ENCODE peak calls at places on chromosomes 2 and 18, in four cellular contexts. V, M, N and X are unnamed samples.

GRCh38 chr2:119198267-119198840 is 25.3 kb upstream of the STEAP3 start:
- DNase-seq in N (no peak), M (no peak), V (no peak), X (no peak)

GRCh38 chr2:33620-34019 is 12.7 kb downstream of the FAM110C start:
- DNase-seq in N (peak; percentile 79), V (peak; percentile 75), M (no peak), X (no peak)

GRCh38 chr18:73564073-73564472 is 583.6 kb downstream of the FBXO15 start:
- DNase-seq in N (no peak), V (no peak), M (peak; percentile 90), X (no peak)

GRCh38 chr2:32210767-32211408 is 45.2 kb downstream of the SLC30A6 start:
- DNase-seq in N (no peak), V (no peak), M (no peak), X (no peak)

GRCh38 chr2:144942516-144943256 is 422.8 kb upstream of the ZEB2 start:
- DNase-seq in V (no peak), M (peak; percentile 84), N (no peak), X (no peak)

GRCh38 chr18:76687271-76688006 is 134.9 kb upstream of the ZNF236 start:
- DNase-seq in M (peak; percentile 37), V (no peak), N (no peak), X (no peak)

GRCh38 chr2:74001781-74002514 is 17.2 kb downstream of the TET3 start:
- DNase-seq in M (no peak), N (no peak), V (no peak), X (no peak)

GRCh38 chr2:64838817-64839216 is 150.4 kb upstream of the SLC1A4 start:
- DNase-seq in M (peak; percentile 98), V (peak; percentile 66), N (peak; percentile 97), X (no peak)

GRCh38 chr2:182522930-182523541 is 96.2 kb upstream of the PDE1A start:
- DNase-seq in N (no peak), M (peak; percentile 13), V (no peak), X (no peak)

GRCh38 chr2:15134957-15135356 is 426.2 kb downstream of the NBAS start:
- DNase-seq in N (no peak), M (no peak), V (no peak), X (no peak)

GRCh38 chr18:27226556-27227075 is 41.5 kb upstream of the CHST9 start:
- DNase-seq in M (no peak), V (no peak), N (no peak), X (no peak)

GRCh38 chr2:74317696-74318095 is 25.5 kb downstream of the SLC4A5 start:
- DNase-seq in V (no peak), M (no peak), N (no peak), X (no peak)

GRCh38 chr2:144401036-144401435 is 118.9 kb downstream of the ZEB2 start:
- DNase-seq in N (no peak), M (no peak), V (no peak), X (no peak)

GRCh38 chr2:174198846-174199564 is 49.3 kb downstream of the OLA1 start:
- DNase-seq in V (no peak), N (no peak), M (no peak), X (no peak)

GRCh38 chr2:238761802-238762373 is 86.0 kb upstream of the TWIST2 start:
- DNase-seq in N (no peak), V (no peak), M (peak; percentile 60), X (peak; percentile 84)

GRCh38 chr2:149169653-149170052 is 131.2 kb downstream of the LYPD6B start:
- DNase-seq in M (peak; percentile 52), V (peak; percentile 74), N (peak; percentile 83), X (no peak)

GRCh38 chr2:96143848-96144480 is 1.3 kb downstream of the DUSP2 start:
- DNase-seq in V (no peak), M (no peak), N (peak; percentile 27), X (peak; percentile 89)

GRCh38 chr18:31791817-31792579 is 31.3 kb upstream of the SLC25A52 start:
- DNase-seq in N (no peak), V (no peak), M (no peak), X (no peak)

GRCh38 chr2:100427627-100428258 is 10.3 kb upstream of the CHST10 start:
- DNase-seq in M (peak; percentile 51), N (peak; percentile 49), V (peak; percentile 55), X (peak; percentile 84)

GRCh38 chr2:59462418-59463197 is 1090.8 kb downstream of the BCL11A start:
- DNase-seq in M (no peak), N (no peak), V (no peak), X (peak; percentile 54)

GRCh38 chr18:39571511-39571910 is 2005.9 kb upstream of the CELF4 start:
- DNase-seq in N (no peak), M (peak; percentile 51), V (no peak), X (peak; percentile 58)

GRCh38 chr18:26458526-26459232 is 89.7 kb downstream of the KCTD1 start:
- DNase-seq in N (no peak), M (peak; percentile 68), V (no peak), X (no peak)

GRCh38 chr2:100833330-100833729 is 13.4 kb downstream of the NPAS2 start:
- DNase-seq in N (no peak), V (no peak), M (no peak), X (peak; percentile 7)

GRCh38 chr2:216195565-216195978 is 86.4 kb downstream of the XRCC5 start:
- DNase-seq in V (no peak), N (no peak), M (peak; percentile 90), X (no peak)

GRCh38 chr2:144550916-144551315 is 31.0 kb upstream of the ZEB2 start:
- DNase-seq in N (no peak), M (peak; percentile 46), V (no peak), X (no peak)

GRCh38 chr2:176763111-176763510 is 449.5 kb upstream of the HNRNPA3 start:
- DNase-seq in M (peak; percentile 12), V (no peak), N (no peak), X (no peak)

GRCh38 chr18:63844254-63844653 is 43.3 kb upstream of the SERPINB2 start:
- DNase-seq in M (peak; percentile 66), V (no peak), N (peak; percentile 31), X (no peak)

GRCh38 chr2:16273111-16273510 is 332.8 kb downstream of the MYCN start:
- DNase-seq in N (no peak), V (no peak), M (no peak), X (peak; percentile 7)

GRCh38 chr2:117832905-117833613 is 18.6 kb downstream of the DDX18 start:
- DNase-seq in M (peak; percentile 74), N (no peak), V (no peak), X (peak; percentile 84)

GRCh38 chr2:26245231-26245732 is 543 bp downstream of the HADHB start:
- DNase-seq in N (no peak), M (peak; percentile 74), V (peak; percentile 63), X (peak; percentile 79)

GRCh38 chr2:242075163-242075562 is 205.6 kb downstream of the RTP5 start:
- DNase-seq in N (peak; percentile 43), M (peak; percentile 66), V (no peak), X (no peak)

GRCh38 chr2:100941646-100942240 is 60.3 kb upstream of the RPL31 start:
- DNase-seq in V (no peak), N (no peak), M (peak; percentile 59), X (peak; percentile 20)

GRCh38 chr18:7452331-7452730 is 114.8 kb upstream of the PTPRM start:
- DNase-seq in N (peak; percentile 1), V (no peak), M (peak; percentile 54), X (peak; percentile 86)

GRCh38 chr18:5542393-5543035 is 1.3 kb downstream of the EPB41L3 start:
- DNase-seq in M (peak; percentile 55), N (no peak), V (peak; percentile 20), X (peak; percentile 79)
- H3K9ac ChIP-seq in M (peak overlapping the region; percentile 75), N (no peak overlapping the region), V (no peak overlapping the region), X (peak overlapping the region; percentile 51)

GRCh38 chr2:127386764-127387654 is 766 bp downstream of the MAP3K2 start:
- DNase-seq in N (peak; percentile 65), M (peak; percentile 90), V (peak; percentile 81), X (peak; percentile 92)

GRCh38 chr2:127387655-127388422 is at the start of gene MAP3K2:
- DNase-seq in N (peak; percentile 72), M (peak; percentile 96), V (peak; percentile 93), X (peak; percentile 97)

GRCh38 chr2:127388423-127389164 is 819 bp upstream of the MAP3K2 start:
- DNase-seq in M (peak; percentile 59), V (no peak), N (no peak), X (peak; percentile 50)

GRCh38 chr2:127384529-127384928 is 3.2 kb downstream of the MAP3K2 start:
- DNase-seq in V (no peak), M (no peak), N (no peak), X (no peak)

GRCh38 chr2:127386246-127386645 is 1.5 kb downstream of the MAP3K2 start:
- DNase-seq in N (no peak), M (peak; percentile 55), V (no peak), X (no peak)
- H3K4me1 ChIP-seq in N (peaks cover 14% of the 10 kb centered on the region), M (peaks cover 35% of the 10 kb centered on the region), V (no peaks in the 10 kb centered on the region), X (no peaks in the 10 kb centered on the region)

DNA sequence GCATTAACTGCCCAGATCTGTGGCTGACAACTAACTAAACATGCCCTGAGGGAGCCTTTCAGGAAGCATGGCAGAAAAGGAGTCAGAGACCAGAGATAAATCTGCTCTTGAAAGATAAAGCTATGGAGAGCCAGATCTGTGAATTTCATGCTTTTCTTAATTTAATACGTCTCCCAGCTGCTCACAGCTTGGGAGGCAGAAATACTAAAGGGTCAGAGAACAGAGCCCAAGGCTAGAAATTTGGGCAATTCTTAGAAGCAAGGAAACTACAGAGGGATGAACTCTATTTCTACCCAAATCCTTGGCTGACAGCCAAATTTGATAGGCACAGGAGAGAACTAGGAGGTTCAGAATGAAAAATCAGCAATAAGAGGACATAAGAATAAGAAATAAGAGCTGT is 222.9 kb upstream of the DPP10 start:
- DNase-seq in M (no peak), V (no peak), N (no peak), X (no peak)
- H3K27ac ChIP-seq in M (no peak overlapping the region), V (no peak overlapping the region), N (no peak overlapping the region), X (no peak overlapping the region)

DNA sequence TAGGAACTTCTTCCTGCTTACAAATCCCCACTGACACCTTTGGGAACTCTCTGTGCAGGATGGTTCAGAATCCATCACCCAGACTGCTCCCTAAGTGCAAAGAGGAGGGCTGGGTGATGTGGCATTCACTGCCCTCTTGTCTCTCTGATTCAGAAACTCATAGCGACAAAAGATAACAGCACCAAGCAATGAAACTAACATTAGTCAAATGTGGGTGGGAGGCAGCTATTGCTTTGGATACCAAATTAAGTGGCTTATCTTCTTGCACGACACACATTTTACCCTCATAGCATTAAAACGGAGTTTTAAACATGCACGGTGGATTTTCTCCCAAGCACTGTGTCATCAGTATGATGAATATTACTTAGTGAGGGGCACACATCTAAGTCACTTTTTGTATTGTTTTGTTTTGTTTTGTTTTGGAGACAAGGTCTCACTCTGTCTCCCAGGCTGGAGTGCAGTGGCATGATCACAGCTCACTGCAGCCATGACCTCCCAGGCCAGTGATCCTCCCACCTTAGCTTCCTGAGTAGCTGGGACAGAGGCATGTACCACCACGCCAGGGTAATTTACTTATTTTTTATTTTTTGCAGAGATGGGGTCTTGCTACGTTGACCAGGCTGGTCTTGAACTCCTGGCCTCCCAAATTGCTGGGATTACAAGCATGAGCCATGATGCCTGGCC is 40.9 kb upstream of the NEB start:
- DNase-seq in V (no peak), M (peak; percentile 62), N (no peak), X (no peak)
- H3K9ac ChIP-seq in V (no peak overlapping the region), M (peak overlapping the region; percentile 71), N (no peak overlapping the region), X (no peak overlapping the region)

DNA sequence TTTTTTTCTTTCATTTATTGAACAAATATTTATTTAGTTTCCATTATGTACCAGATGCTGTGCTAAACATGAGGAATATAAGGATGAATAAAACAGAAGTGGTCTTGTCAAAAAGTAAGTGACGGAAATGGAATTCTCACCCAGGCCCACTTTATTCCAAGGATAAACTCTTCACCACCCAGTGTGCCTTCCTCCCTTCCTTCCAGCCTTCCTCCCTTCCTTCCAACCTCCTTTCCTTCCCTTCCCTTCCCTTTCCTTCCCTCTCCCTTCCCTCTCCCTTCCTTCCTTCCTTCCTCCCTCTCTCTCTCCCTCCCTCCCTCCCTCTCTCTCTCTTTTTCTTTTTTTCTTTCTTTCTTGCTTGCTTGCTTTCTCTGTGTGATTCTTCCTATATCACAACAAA is 240.8 kb downstream of the DPP10 start:
- DNase-seq in N (no peak), V (no peak), M (no peak), X (no peak)
- H3K4me1 ChIP-seq in N (no peaks in the 10 kb centered on the region), V (no peaks in the 10 kb centered on the region), M (no peaks in the 10 kb centered on the region), X (no peaks in the 10 kb centered on the region)